ENCODE peak calls at places on chromosomes 5 and 9, in eight cellular contexts. One of them, this sample, is unnamed.

GRCh38 chr9:21695874-21696341 is 106.5 kb upstream of the MTAP start:
- DNase-seq in heart left ventricle: no peak
- DNase-seq in MM.1S: no peak
- DNase-seq in keratinocyte: no peak
- DNase-seq in adrenal gland: no peak
- DNase-seq in CD8-positive, alpha-beta T cell: no peak
- DNase-seq in tibial artery: no peak
- DNase-seq in upper lobe of right lung: no peak
- DNase-seq in this sample: no peak

GRCh38 chr5:169706070-169706469 is 69.0 kb downstream of the DOCK2 start:
- DNase-seq in heart left ventricle: no peak
- DNase-seq in MM.1S: no peak
- DNase-seq in keratinocyte: no peak
- DNase-seq in adrenal gland: no peak
- DNase-seq in CD8-positive, alpha-beta T cell: no peak
- DNase-seq in tibial artery: no peak
- DNase-seq in upper lobe of right lung: no peak
- DNase-seq in this sample: no peak

GRCh38 chr5:60346391-60346790 is 353.6 kb downstream of the DEPDC1B start:
- DNase-seq in heart left ventricle: no peak
- DNase-seq in MM.1S: no peak
- DNase-seq in keratinocyte: no peak
- DNase-seq in adrenal gland: no peak
- DNase-seq in CD8-positive, alpha-beta T cell: no peak
- DNase-seq in tibial artery: no peak
- DNase-seq in upper lobe of right lung: no peak
- DNase-seq in this sample: no peak

GRCh38 chr5:39073759-39074008 is 515 bp downstream of the RICTOR start:
- DNase-seq in heart left ventricle: peak
- DNase-seq in MM.1S: no peak
- DNase-seq in keratinocyte: no peak
- DNase-seq in adrenal gland: no peak
- DNase-seq in CD8-positive, alpha-beta T cell: no peak
- DNase-seq in tibial artery: peak
- DNase-seq in upper lobe of right lung: no peak
- DNase-seq in this sample: no peak

GRCh38 chr5:35198681-35199080 is 31.6 kb downstream of the PRLR start:
- DNase-seq in heart left ventricle: no peak
- DNase-seq in MM.1S: no peak
- DNase-seq in keratinocyte: no peak
- DNase-seq in adrenal gland: no peak
- DNase-seq in CD8-positive, alpha-beta T cell: no peak
- DNase-seq in tibial artery: no peak
- DNase-seq in upper lobe of right lung: no peak
- DNase-seq in this sample: no peak

GRCh38 chr5:131323378-131323777 is 59.5 kb downstream of the CDC42SE2 start:
- DNase-seq in heart left ventricle: no peak
- DNase-seq in MM.1S: no peak
- DNase-seq in keratinocyte: no peak
- DNase-seq in adrenal gland: no peak
- DNase-seq in CD8-positive, alpha-beta T cell: no peak
- DNase-seq in tibial artery: no peak
- DNase-seq in upper lobe of right lung: no peak
- DNase-seq in this sample: no peak

GRCh38 chr9:78781681-78782080 is 484.8 kb downstream of the PSAT1 start:
- DNase-seq in heart left ventricle: no peak
- DNase-seq in MM.1S: no peak
- DNase-seq in keratinocyte: no peak
- DNase-seq in adrenal gland: no peak
- DNase-seq in CD8-positive, alpha-beta T cell: no peak
- DNase-seq in tibial artery: no peak
- DNase-seq in upper lobe of right lung: no peak
- DNase-seq in this sample: no peak

GRCh38 chr5:91499943-91500531 is 116.9 kb upstream of the ARRDC3 start:
- DNase-seq in heart left ventricle: no peak
- DNase-seq in MM.1S: peak
- DNase-seq in keratinocyte: no peak
- DNase-seq in adrenal gland: no peak
- DNase-seq in CD8-positive, alpha-beta T cell: no peak
- DNase-seq in tibial artery: no peak
- DNase-seq in upper lobe of right lung: no peak
- DNase-seq in this sample: no peak

GRCh38 chr9:70534471-70534870 is 120.0 kb upstream of the KLF9 start:
- DNase-seq in heart left ventricle: no peak
- DNase-seq in MM.1S: no peak
- DNase-seq in keratinocyte: no peak
- DNase-seq in adrenal gland: no peak
- DNase-seq in CD8-positive, alpha-beta T cell: no peak
- DNase-seq in tibial artery: no peak
- DNase-seq in upper lobe of right lung: no peak
- DNase-seq in this sample: no peak

GRCh38 chr9:13450723-13451122 is 171.2 kb upstream of the MPDZ start:
- DNase-seq in heart left ventricle: no peak
- DNase-seq in MM.1S: peak
- DNase-seq in keratinocyte: no peak
- DNase-seq in adrenal gland: no peak
- DNase-seq in CD8-positive, alpha-beta T cell: no peak
- DNase-seq in tibial artery: no peak
- DNase-seq in upper lobe of right lung: no peak
- DNase-seq in this sample: no peak

GRCh38 chr5:56489272-56489671 is 256.1 kb upstream of the ANKRD55 start:
- DNase-seq in heart left ventricle: no peak
- DNase-seq in MM.1S: no peak
- DNase-seq in keratinocyte: no peak
- DNase-seq in adrenal gland: no peak
- DNase-seq in CD8-positive, alpha-beta T cell: no peak
- DNase-seq in tibial artery: no peak
- DNase-seq in upper lobe of right lung: no peak
- DNase-seq in this sample: no peak

GRCh38 chr5:103503065-103503464 is 59.5 kb downstream of the NUDT12 start:
- DNase-seq in heart left ventricle: no peak
- DNase-seq in MM.1S: no peak
- DNase-seq in keratinocyte: no peak
- DNase-seq in adrenal gland: no peak
- DNase-seq in CD8-positive, alpha-beta T cell: no peak
- DNase-seq in tibial artery: no peak
- DNase-seq in upper lobe of right lung: no peak
- DNase-seq in this sample: no peak

GRCh38 chr5:27336817-27337216 is 298.4 kb upstream of the CDH9 start:
- DNase-seq in heart left ventricle: no peak
- DNase-seq in MM.1S: no peak
- DNase-seq in keratinocyte: no peak
- DNase-seq in adrenal gland: no peak
- DNase-seq in CD8-positive, alpha-beta T cell: no peak
- DNase-seq in tibial artery: no peak
- DNase-seq in upper lobe of right lung: no peak
- DNase-seq in this sample: no peak

GRCh38 chr9:131951905-131952304 is 127.8 kb downstream of the MED27 start:
- DNase-seq in heart left ventricle: peak
- DNase-seq in MM.1S: no peak
- DNase-seq in keratinocyte: no peak
- DNase-seq in adrenal gland: peak
- DNase-seq in CD8-positive, alpha-beta T cell: no peak
- DNase-seq in tibial artery: peak
- DNase-seq in upper lobe of right lung: no peak
- DNase-seq in this sample: no peak

GRCh38 chr5:180344393-180344999 is 8.6 kb downstream of the GFPT2 start:
- DNase-seq in heart left ventricle: no peak
- DNase-seq in MM.1S: no peak
- DNase-seq in keratinocyte: no peak
- DNase-seq in adrenal gland: no peak
- DNase-seq in CD8-positive, alpha-beta T cell: no peak
- DNase-seq in tibial artery: no peak
- DNase-seq in upper lobe of right lung: no peak
- DNase-seq in this sample: no peak

GRCh38 chr5:126780165-126780827 is 3.4 kb downstream of the LMNB1 start:
- DNase-seq in heart left ventricle: peak
- DNase-seq in MM.1S: peak
- DNase-seq in keratinocyte: no peak
- DNase-seq in adrenal gland: peak
- DNase-seq in CD8-positive, alpha-beta T cell: no peak
- DNase-seq in tibial artery: peak
- DNase-seq in upper lobe of right lung: no peak
- DNase-seq in this sample: no peak

GRCh38 chr5:4676934-4677333 is 463.2 kb upstream of the ADAMTS16 start:
- DNase-seq in heart left ventricle: no peak
- DNase-seq in MM.1S: no peak
- DNase-seq in keratinocyte: no peak
- DNase-seq in adrenal gland: no peak
- DNase-seq in CD8-positive, alpha-beta T cell: no peak
- DNase-seq in tibial artery: no peak
- DNase-seq in upper lobe of right lung: no peak
- DNase-seq in this sample: no peak

GRCh38 chr9:121529237-121529987 is 29.8 kb upstream of the GGTA1 start:
- DNase-seq in heart left ventricle: peak
- DNase-seq in MM.1S: no peak
- DNase-seq in keratinocyte: peak
- DNase-seq in adrenal gland: peak
- DNase-seq in CD8-positive, alpha-beta T cell: no peak
- DNase-seq in tibial artery: peak
- DNase-seq in upper lobe of right lung: peak
- DNase-seq in this sample: peak

GRCh38 chr9:21549251-21549765 is 67.2 kb upstream of the IFNE start:
- DNase-seq in heart left ventricle: no peak
- DNase-seq in MM.1S: no peak
- DNase-seq in keratinocyte: no peak
- DNase-seq in adrenal gland: no peak
- DNase-seq in CD8-positive, alpha-beta T cell: no peak
- DNase-seq in tibial artery: no peak
- DNase-seq in upper lobe of right lung: no peak
- DNase-seq in this sample: peak

GRCh38 chr9:98075332-98075805 is 18.8 kb downstream of the NANS start:
- DNase-seq in heart left ventricle: no peak
- DNase-seq in MM.1S: no peak
- DNase-seq in keratinocyte: peak
- DNase-seq in adrenal gland: peak
- DNase-seq in CD8-positive, alpha-beta T cell: no peak
- DNase-seq in tibial artery: no peak
- DNase-seq in upper lobe of right lung: no peak
- DNase-seq in this sample: no peak

GRCh38 chr9:137745541-137745991 is 126.8 kb downstream of the EHMT1 start:
- DNase-seq in heart left ventricle: no peak
- DNase-seq in MM.1S: no peak
- DNase-seq in keratinocyte: no peak
- DNase-seq in adrenal gland: peak
- DNase-seq in CD8-positive, alpha-beta T cell: no peak
- DNase-seq in tibial artery: no peak
- DNase-seq in upper lobe of right lung: no peak
- DNase-seq in this sample: no peak

GRCh38 chr9:135604437-135605237 is 34.7 kb downstream of the GLT6D1 start:
- DNase-seq in heart left ventricle: no peak
- DNase-seq in MM.1S: no peak
- DNase-seq in keratinocyte: no peak
- DNase-seq in adrenal gland: no peak
- DNase-seq in CD8-positive, alpha-beta T cell: no peak
- DNase-seq in tibial artery: no peak
- DNase-seq in upper lobe of right lung: peak
- DNase-seq in this sample: no peak

GRCh38 chr9:68513385-68513784 is 27.3 kb downstream of the TMEM252 start:
- DNase-seq in heart left ventricle: no peak
- DNase-seq in MM.1S: no peak
- DNase-seq in keratinocyte: no peak
- DNase-seq in adrenal gland: no peak
- DNase-seq in CD8-positive, alpha-beta T cell: no peak
- DNase-seq in tibial artery: no peak
- DNase-seq in upper lobe of right lung: no peak
- DNase-seq in this sample: no peak

GRCh38 chr5:111271885-111272284 is 47.7 kb downstream of the CAMK4 start:
- DNase-seq in heart left ventricle: no peak
- DNase-seq in MM.1S: no peak
- DNase-seq in keratinocyte: no peak
- DNase-seq in adrenal gland: no peak
- DNase-seq in CD8-positive, alpha-beta T cell: no peak
- DNase-seq in tibial artery: no peak
- DNase-seq in upper lobe of right lung: no peak
- DNase-seq in this sample: no peak

GRCh38 chr5:142292808-142293207 is 32.0 kb downstream of the SPRY4 start:
- DNase-seq in heart left ventricle: no peak
- DNase-seq in MM.1S: no peak
- DNase-seq in keratinocyte: no peak
- DNase-seq in adrenal gland: no peak
- DNase-seq in CD8-positive, alpha-beta T cell: no peak
- DNase-seq in tibial artery: no peak
- DNase-seq in upper lobe of right lung: no peak
- DNase-seq in this sample: no peak

GRCh38 chr5:64074533-64074932 is 91.1 kb upstream of the RNF180 start:
- DNase-seq in heart left ventricle: no peak
- DNase-seq in MM.1S: peak
- DNase-seq in keratinocyte: peak
- DNase-seq in adrenal gland: peak
- DNase-seq in CD8-positive, alpha-beta T cell: no peak
- DNase-seq in tibial artery: no peak
- DNase-seq in upper lobe of right lung: no peak
- DNase-seq in this sample: no peak

GRCh38 chr5:123708074-123708806 is 196.3 kb downstream of the CSNK1G3 start:
- DNase-seq in heart left ventricle: no peak
- DNase-seq in MM.1S: no peak
- DNase-seq in keratinocyte: no peak
- DNase-seq in adrenal gland: peak
- DNase-seq in CD8-positive, alpha-beta T cell: no peak
- DNase-seq in tibial artery: peak
- DNase-seq in upper lobe of right lung: no peak
- DNase-seq in this sample: no peak

GRCh38 chr9:93295031-93295430 is 111.1 kb downstream of the WNK2 start:
- DNase-seq in heart left ventricle: peak
- DNase-seq in MM.1S: no peak
- DNase-seq in keratinocyte: no peak
- DNase-seq in adrenal gland: no peak
- DNase-seq in CD8-positive, alpha-beta T cell: no peak
- DNase-seq in tibial artery: no peak
- DNase-seq in upper lobe of right lung: peak
- DNase-seq in this sample: no peak
- H3K27ac ChIP-seq in heart left ventricle: no peak
- H3K27ac ChIP-seq in MM.1S: no peak
- H3K27ac ChIP-seq in keratinocyte: no peak
- H3K27ac ChIP-seq in adrenal gland: no peak
- H3K27ac ChIP-seq in CD8-positive, alpha-beta T cell: no peak
- H3K27ac ChIP-seq in tibial artery: no peak
- H3K27ac ChIP-seq in upper lobe of right lung: no peak
- H3K27ac ChIP-seq in this sample: no peak

GRCh38 chr5:88398316-88398715 is 129.7 kb upstream of the TMEM161B start:
- DNase-seq in heart left ventricle: no peak
- DNase-seq in MM.1S: no peak
- DNase-seq in keratinocyte: no peak
- DNase-seq in adrenal gland: no peak
- DNase-seq in CD8-positive, alpha-beta T cell: no peak
- DNase-seq in tibial artery: no peak
- DNase-seq in upper lobe of right lung: no peak
- DNase-seq in this sample: no peak
- H3K27ac ChIP-seq in heart left ventricle: no peak
- H3K27ac ChIP-seq in MM.1S: no peak
- H3K27ac ChIP-seq in keratinocyte: no peak
- H3K27ac ChIP-seq in adrenal gland: no peak
- H3K27ac ChIP-seq in CD8-positive, alpha-beta T cell: no peak
- H3K27ac ChIP-seq in tibial artery: no peak
- H3K27ac ChIP-seq in upper lobe of right lung: no peak
- H3K27ac ChIP-seq in this sample: no peak

GRCh38 chr5:139746691-139747582 is 48.7 kb upstream of the PSD2 start:
- DNase-seq in heart left ventricle: no peak
- DNase-seq in MM.1S: no peak
- DNase-seq in keratinocyte: no peak
- DNase-seq in adrenal gland: no peak
- DNase-seq in CD8-positive, alpha-beta T cell: peak
- DNase-seq in tibial artery: peak
- DNase-seq in upper lobe of right lung: no peak
- DNase-seq in this sample: no peak
- H3K27ac ChIP-seq in heart left ventricle: no peak
- H3K27ac ChIP-seq in MM.1S: no peak
- H3K27ac ChIP-seq in keratinocyte: no peak
- H3K27ac ChIP-seq in adrenal gland: no peak
- H3K27ac ChIP-seq in CD8-positive, alpha-beta T cell: peak
- H3K27ac ChIP-seq in tibial artery: peak
- H3K27ac ChIP-seq in upper lobe of right lung: no peak
- H3K27ac ChIP-seq in this sample: no peak

GRCh38 chr9:37327553-37327952 is 94.9 kb upstream of the GRHPR start:
- DNase-seq in heart left ventricle: no peak
- DNase-seq in MM.1S: no peak
- DNase-seq in keratinocyte: no peak
- DNase-seq in adrenal gland: no peak
- DNase-seq in CD8-positive, alpha-beta T cell: no peak
- DNase-seq in tibial artery: no peak
- DNase-seq in upper lobe of right lung: no peak
- DNase-seq in this sample: no peak
- H3K27ac ChIP-seq in heart left ventricle: no peak
- H3K27ac ChIP-seq in MM.1S: no peak
- H3K27ac ChIP-seq in keratinocyte: no peak
- H3K27ac ChIP-seq in adrenal gland: no peak
- H3K27ac ChIP-seq in CD8-positive, alpha-beta T cell: no peak
- H3K27ac ChIP-seq in tibial artery: no peak
- H3K27ac ChIP-seq in upper lobe of right lung: no peak
- H3K27ac ChIP-seq in this sample: no peak